ENCODE peak calls at places on chromosomes 7 and 10, in four cellular contexts. O is posterior cingulate gyrus, Z is AG08396, H is astrocyte of the spinal cord. N is an unnamed sample.

GRCh38 chr7:29482056-29482455 is 81.6 kb upstream of the PRR15 start:
- DNase-seq in O (no peak), Z (no peak), H (no peak), N (no peak)

GRCh38 chr7:27113991-27114866 is 11.7 kb upstream of the HOXA2 start:
- DNase-seq in Z (peak; percentile 44), H (peak; percentile 88), O (no peak), N (no peak)

GRCh38 chr7:66330961-66331360 is 125.8 kb downstream of the TPST1 start:
- DNase-seq in O (peak; percentile 14), H (no peak), Z (peak; percentile 36), N (no peak)

GRCh38 chr10:34696423-34696822 is 118.7 kb downstream of the PARD3 start:
- DNase-seq in H (peak; percentile 71), O (no peak), Z (peak; percentile 38), N (peak; percentile 42)

GRCh38 chr7:100887186-100887954 is 2.1 kb downstream of the UFSP1 start:
- DNase-seq in O (no peak), Z (no peak), H (no peak), N (no peak)

GRCh38 chr7:159066816-159067601 is 77.7 kb downstream of the VIPR2 start:
- DNase-seq in O (no peak), H (no peak), Z (no peak), N (no peak)

GRCh38 chr10:13893926-13894325 is 307.2 kb downstream of the PRPF18 start:
- DNase-seq in O (no peak), Z (no peak), H (no peak), N (no peak)

GRCh38 chr10:43424431-43424830 is 12.5 kb upstream of the ZNF487 start:
- DNase-seq in H (no peak), O (no peak), Z (no peak), N (no peak)

GRCh38 chr10:114246679-114247305 is 7.7 kb downstream of the VWA2 start:
- DNase-seq in O (no peak), H (no peak), Z (no peak), N (peak; percentile 56)

GRCh38 chr10:126663328-126663727 is 7.2 kb downstream of the C10orf90 start:
- DNase-seq in O (peak; percentile 77), H (peak; percentile 89), Z (no peak), N (no peak)

GRCh38 chr7:150801242-150801945 is 825 bp downstream of the TMEM176A start:
- DNase-seq in O (no peak), Z (no peak), H (no peak), N (no peak)

GRCh38 chr10:86592413-86592812 is 61.9 kb upstream of the OPN4 start:
- DNase-seq in H (no peak), O (no peak), Z (no peak), N (no peak)

GRCh38 chr10:8581521-8582225 is 527.2 kb downstream of the GATA3 start:
- DNase-seq in H (no peak), Z (no peak), O (no peak), N (no peak)

GRCh38 chr10:66180651-66181318 is 745.1 kb upstream of the LRRTM3 start:
- DNase-seq in Z (peak; percentile 26), H (peak; percentile 66), O (no peak), N (no peak)

GRCh38 chr10:31197886-31198285 is 121.1 kb upstream of the ZEB1 start:
- DNase-seq in Z (no peak), H (peak; percentile 6), O (no peak), N (peak; percentile 2)

GRCh38 chr10:31036209-31036608 is 4.5 kb upstream of the ZNF438 start:
- DNase-seq in O (no peak), H (peak; percentile 35), Z (no peak), N (no peak)

GRCh38 chr7:12323415-12323814 is 80.2 kb downstream of the VWDE start:
- DNase-seq in Z (no peak), O (no peak), H (no peak), N (no peak)

GRCh38 chr10:101569465-101569837 is 18.6 kb downstream of the POLL start:
- DNase-seq in Z (no peak), H (no peak), O (no peak), N (no peak)

N was measured in keratinocyte.